ENCODE peak calls at places on chromosomes 13 and 19, in seven cellular contexts. One of them, this sample, is unnamed.

GRCh38 chr19:2567580-2567979 is 91.7 kb downstream of the GADD45B start:
- DNase-seq in CD4-positive, alpha-beta memory T cell: no peak
- DNase-seq in uterus: no peak
- DNase-seq in fibroblast of lung: no peak
- DNase-seq in body of pancreas: no peak
- DNase-seq in adipocyte: no peak
- DNase-seq in lung: no peak
- DNase-seq in this sample: no peak

GRCh38 chr13:99357149-99357596 is 50.0 kb upstream of the GPR183 start:
- DNase-seq in uterus: no peak
- DNase-seq in adipocyte: peak; percentile 53
- DNase-seq in body of pancreas: no peak
- DNase-seq in lung: no peak
- DNase-seq in fibroblast of lung: peak; percentile 89
- DNase-seq in CD4-positive, alpha-beta memory T cell: peak; percentile 71
- DNase-seq in this sample: peak; percentile 58

GRCh38 chr13:97018029-97018819 is 23.9 kb upstream of the OXGR1 start:
- DNase-seq in body of pancreas: peak; percentile 41
- DNase-seq in lung: peak; percentile 38
- DNase-seq in CD4-positive, alpha-beta memory T cell: peak; percentile 45
- DNase-seq in uterus: no peak
- DNase-seq in fibroblast of lung: peak; percentile 49
- DNase-seq in adipocyte: peak; percentile 85
- DNase-seq in this sample: no peak

GRCh38 chr19:1067341-1068103 is 555 bp downstream of the ARHGAP45 start:
- DNase-seq in adipocyte: no peak
- DNase-seq in lung: no peak
- DNase-seq in body of pancreas: no peak
- DNase-seq in uterus: no peak
- DNase-seq in CD4-positive, alpha-beta memory T cell: peak; percentile 87
- DNase-seq in fibroblast of lung: no peak
- DNase-seq in this sample: no peak

GRCh38 chr13:36858285-36858684 is 39.3 kb downstream of the RFXAP start:
- DNase-seq in uterus: no peak
- DNase-seq in adipocyte: peak; percentile 85
- DNase-seq in fibroblast of lung: peak; percentile 45
- DNase-seq in body of pancreas: no peak
- DNase-seq in lung: no peak
- DNase-seq in CD4-positive, alpha-beta memory T cell: no peak
- DNase-seq in this sample: no peak

GRCh38 chr13:92843549-92843948 is 383.1 kb upstream of the GPC6 start:
- DNase-seq in CD4-positive, alpha-beta memory T cell: no peak
- DNase-seq in fibroblast of lung: peak; percentile 87
- DNase-seq in adipocyte: peak; percentile 39
- DNase-seq in body of pancreas: no peak
- DNase-seq in lung: no peak
- DNase-seq in uterus: no peak
- DNase-seq in this sample: no peak

GRCh38 chr13:42539670-42540069 is 34.3 kb upstream of the TNFSF11 start:
- DNase-seq in adipocyte: no peak
- DNase-seq in uterus: no peak
- DNase-seq in lung: no peak
- DNase-seq in CD4-positive, alpha-beta memory T cell: no peak
- DNase-seq in fibroblast of lung: peak; percentile 35
- DNase-seq in body of pancreas: no peak
- DNase-seq in this sample: no peak

GRCh38 chr13:46896346-46897138 is at the start of gene HTR2A:
- DNase-seq in CD4-positive, alpha-beta memory T cell: no peak
- DNase-seq in lung: no peak
- DNase-seq in body of pancreas: no peak
- DNase-seq in uterus: peak; percentile 28
- DNase-seq in adipocyte: peak; percentile 53
- DNase-seq in fibroblast of lung: peak; percentile 26
- DNase-seq in this sample: peak; percentile 43

GRCh38 chr19:46442808-46443450 is 14.2 kb upstream of the PNMA8C start:
- DNase-seq in lung: peak; percentile 32
- DNase-seq in uterus: peak; percentile 59
- DNase-seq in body of pancreas: peak; percentile 66
- DNase-seq in fibroblast of lung: peak; percentile 77
- DNase-seq in adipocyte: peak; percentile 84
- DNase-seq in CD4-positive, alpha-beta memory T cell: no peak
- DNase-seq in this sample: peak; percentile 76

GRCh38 chr19:17095141-17095919 is 19.8 kb downstream of the MYO9B start:
- DNase-seq in lung: no peak
- DNase-seq in adipocyte: no peak
- DNase-seq in CD4-positive, alpha-beta memory T cell: no peak
- DNase-seq in uterus: peak; percentile 84
- DNase-seq in fibroblast of lung: peak; percentile 58
- DNase-seq in body of pancreas: no peak
- DNase-seq in this sample: no peak

GRCh38 chr13:41916173-41916954 is 44.5 kb downstream of the VWA8 start:
- DNase-seq in uterus: no peak
- DNase-seq in adipocyte: peak; percentile 91
- DNase-seq in lung: no peak
- DNase-seq in CD4-positive, alpha-beta memory T cell: peak; percentile 33
- DNase-seq in fibroblast of lung: peak; percentile 91
- DNase-seq in body of pancreas: no peak
- DNase-seq in this sample: no peak

GRCh38 chr13:34161829-34162544 is 344.0 kb downstream of the RFC3 start:
- DNase-seq in lung: no peak
- DNase-seq in uterus: no peak
- DNase-seq in adipocyte: peak; percentile 87
- DNase-seq in body of pancreas: no peak
- DNase-seq in CD4-positive, alpha-beta memory T cell: no peak
- DNase-seq in fibroblast of lung: peak; percentile 90
- DNase-seq in this sample: no peak

GRCh38 chr13:106468207-106468606 is 67.3 kb downstream of the EFNB2 start:
- DNase-seq in CD4-positive, alpha-beta memory T cell: no peak
- DNase-seq in uterus: no peak
- DNase-seq in adipocyte: no peak
- DNase-seq in body of pancreas: peak; percentile 26
- DNase-seq in lung: no peak
- DNase-seq in fibroblast of lung: no peak
- DNase-seq in this sample: peak; percentile 66

GRCh38 chr19:3061214-3062161 is 807 bp downstream of the TLE5 start:
- DNase-seq in uterus: peak; percentile 77
- DNase-seq in body of pancreas: no peak
- DNase-seq in lung: no peak
- DNase-seq in CD4-positive, alpha-beta memory T cell: peak; percentile 86
- DNase-seq in fibroblast of lung: peak; percentile 42
- DNase-seq in adipocyte: peak; percentile 68
- DNase-seq in this sample: peak; percentile 47

GRCh38 chr13:61833228-61833627 is 417.6 kb upstream of the PCDH20 start:
- DNase-seq in lung: no peak
- DNase-seq in body of pancreas: no peak
- DNase-seq in adipocyte: no peak
- DNase-seq in uterus: no peak
- DNase-seq in fibroblast of lung: peak; percentile 3
- DNase-seq in CD4-positive, alpha-beta memory T cell: no peak
- DNase-seq in this sample: no peak

GRCh38 chr13:40115456-40115855 is 460.0 kb downstream of the COG6 start:
- DNase-seq in uterus: no peak
- DNase-seq in fibroblast of lung: no peak
- DNase-seq in lung: no peak
- DNase-seq in body of pancreas: no peak
- DNase-seq in CD4-positive, alpha-beta memory T cell: no peak
- DNase-seq in adipocyte: no peak
- DNase-seq in this sample: no peak

GRCh38 chr13:112969692-112970338 is 801 bp downstream of the MCF2L start:
- DNase-seq in body of pancreas: no peak
- DNase-seq in adipocyte: no peak
- DNase-seq in uterus: no peak
- DNase-seq in fibroblast of lung: no peak
- DNase-seq in CD4-positive, alpha-beta memory T cell: no peak
- DNase-seq in lung: no peak
- DNase-seq in this sample: no peak

GRCh38 chr13:37621811-37622361 is 23.3 kb upstream of the POSTN start:
- DNase-seq in fibroblast of lung: peak; percentile 86
- DNase-seq in body of pancreas: peak; percentile 13
- DNase-seq in uterus: peak; percentile 15
- DNase-seq in lung: peak; percentile 31
- DNase-seq in adipocyte: peak; percentile 78
- DNase-seq in CD4-positive, alpha-beta memory T cell: no peak
- DNase-seq in this sample: peak; percentile 0

GRCh38 chr19:35938282-35939224 is 2.4 kb downstream of the LRFN3 start:
- DNase-seq in CD4-positive, alpha-beta memory T cell: no peak
- DNase-seq in body of pancreas: no peak
- DNase-seq in uterus: no peak
- DNase-seq in lung: no peak
- DNase-seq in fibroblast of lung: no peak
- DNase-seq in adipocyte: no peak
- DNase-seq in this sample: no peak

GRCh38 chr19:35936738-35937268 is 629 bp downstream of the LRFN3 start:
- DNase-seq in body of pancreas: no peak
- DNase-seq in fibroblast of lung: no peak
- DNase-seq in adipocyte: no peak
- DNase-seq in uterus: no peak
- DNase-seq in lung: no peak
- DNase-seq in CD4-positive, alpha-beta memory T cell: no peak
- DNase-seq in this sample: no peak

GRCh38 chr19:35935911-35936737 is at the start of gene LRFN3:
- DNase-seq in uterus: peak; percentile 78
- DNase-seq in CD4-positive, alpha-beta memory T cell: peak; percentile 30
- DNase-seq in lung: peak; percentile 57
- DNase-seq in adipocyte: peak; percentile 92
- DNase-seq in fibroblast of lung: peak; percentile 72
- DNase-seq in body of pancreas: peak; percentile 68
- DNase-seq in this sample: peak; percentile 77

GRCh38 chr19:35939307-35940077 is 3.3 kb downstream of the LRFN3 start:
- DNase-seq in uterus: no peak
- DNase-seq in adipocyte: no peak
- DNase-seq in fibroblast of lung: no peak
- DNase-seq in CD4-positive, alpha-beta memory T cell: no peak
- DNase-seq in lung: no peak
- DNase-seq in body of pancreas: no peak
- DNase-seq in this sample: no peak

DNA sequence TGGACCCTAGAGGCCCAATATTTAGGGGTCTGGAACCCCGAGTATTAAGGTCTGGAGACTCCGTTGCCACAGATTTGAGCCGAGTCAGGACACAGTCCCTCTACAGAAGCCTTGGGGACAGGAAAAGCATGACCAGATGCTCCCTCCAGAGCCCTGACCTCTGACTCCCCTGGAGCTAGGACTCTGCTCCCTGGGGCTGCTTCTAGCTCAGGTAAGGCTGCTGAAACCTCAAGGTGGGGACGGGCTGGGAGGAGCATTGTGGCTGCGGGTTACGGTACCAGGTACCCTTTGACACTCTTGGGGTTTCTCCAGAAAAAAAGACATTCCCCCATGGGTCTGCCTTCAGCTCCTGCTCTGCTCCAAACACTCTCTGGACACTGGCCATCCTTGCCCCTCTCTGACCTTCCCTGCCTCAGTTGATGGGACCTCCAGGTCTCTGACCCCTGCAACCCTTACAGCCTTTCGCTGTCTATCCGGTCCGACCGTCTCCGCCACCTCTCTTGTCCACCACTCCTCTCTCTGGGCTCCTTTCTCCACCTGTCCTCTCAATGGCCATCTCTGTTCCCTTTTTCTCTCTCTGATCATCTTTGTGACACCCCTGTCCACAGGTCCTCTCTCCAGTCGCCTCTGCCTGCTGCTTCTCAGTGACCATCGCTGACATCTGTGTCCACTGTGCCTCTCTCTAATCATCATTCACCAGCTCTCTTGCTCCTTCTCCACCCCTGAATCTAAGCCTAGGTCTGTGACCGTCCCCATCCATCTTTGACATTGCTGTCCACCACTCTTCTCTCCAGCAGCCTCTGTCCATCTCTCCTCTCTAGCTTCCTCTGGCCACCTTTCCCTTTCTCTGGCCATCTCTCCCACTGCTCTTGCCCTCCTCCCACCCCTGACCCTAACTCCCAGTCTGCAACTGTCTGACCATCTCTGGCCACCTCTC is 1.4 kb downstream of the LRFN3 start:
- DNase-seq in CD4-positive, alpha-beta memory T cell: no peak
- DNase-seq in adipocyte: peak; percentile 21
- DNase-seq in uterus: no peak
- DNase-seq in fibroblast of lung: no peak
- DNase-seq in body of pancreas: no peak
- DNase-seq in lung: no peak
- DNase-seq in this sample: no peak
- H3K4me3 ChIP-seq in CD4-positive, alpha-beta memory T cell: peak overlapping the region; percentile 50
- H3K4me3 ChIP-seq in adipocyte: peak overlapping the region; percentile 89
- H3K4me3 ChIP-seq in uterus: peak overlapping the region; percentile 31
- H3K4me3 ChIP-seq in fibroblast of lung: peak overlapping the region; percentile 79
- H3K4me3 ChIP-seq in body of pancreas: no peak overlapping the region
- H3K4me3 ChIP-seq in lung: peak overlapping the region; percentile 53
- H3K4me3 ChIP-seq in this sample: peak overlapping the region; percentile 59

GRCh38 chr19:23509686-23510450 is 114.6 kb upstream of the ZNF91 start:
- DNase-seq in lung: no peak
- DNase-seq in adipocyte: no peak
- DNase-seq in uterus: no peak
- DNase-seq in CD4-positive, alpha-beta memory T cell: no peak
- DNase-seq in body of pancreas: no peak
- DNase-seq in fibroblast of lung: no peak
- DNase-seq in this sample: no peak
- H3K9me3 ChIP-seq in lung: no peaks in the 10 kb centered on the region
- H3K9me3 ChIP-seq in adipocyte: peaks cover 10% of the 10 kb centered on the region
- H3K9me3 ChIP-seq in uterus: no peaks in the 10 kb centered on the region
- H3K9me3 ChIP-seq in CD4-positive, alpha-beta memory T cell: no peaks in the 10 kb centered on the region
- H3K9me3 ChIP-seq in body of pancreas: no peaks in the 10 kb centered on the region
- H3K9me3 ChIP-seq in fibroblast of lung: no peaks in the 10 kb centered on the region
- H3K9me3 ChIP-seq in this sample: no peaks in the 10 kb centered on the region

GRCh38 chr19:6216996-6217751 is 62.6 kb downstream of the MLLT1 start:
- DNase-seq in fibroblast of lung: peak; percentile 63
- DNase-seq in body of pancreas: no peak
- DNase-seq in lung: peak; percentile 78
- DNase-seq in CD4-positive, alpha-beta memory T cell: no peak
- DNase-seq in adipocyte: no peak
- DNase-seq in uterus: peak; percentile 73
- DNase-seq in this sample: no peak
- H3K4me3 ChIP-seq in fibroblast of lung: no peak overlapping the region
- H3K4me3 ChIP-seq in body of pancreas: no peak overlapping the region
- H3K4me3 ChIP-seq in lung: no peak overlapping the region
- H3K4me3 ChIP-seq in CD4-positive, alpha-beta memory T cell: no peak overlapping the region
- H3K4me3 ChIP-seq in adipocyte: no peak overlapping the region
- H3K4me3 ChIP-seq in uterus: no peak overlapping the region
- H3K4me3 ChIP-seq in this sample: no peak overlapping the region

GRCh38 chr13:114128624-114129522 is 3.5 kb downstream of the RASA3 start:
- DNase-seq in CD4-positive, alpha-beta memory T cell: peak; percentile 85
- DNase-seq in lung: peak; percentile 74
- DNase-seq in uterus: peak; percentile 65
- DNase-seq in adipocyte: peak; percentile 89
- DNase-seq in fibroblast of lung: peak; percentile 97
- DNase-seq in body of pancreas: no peak
- DNase-seq in this sample: no peak

GRCh38 chr13:114126789-114127472 is 5.5 kb downstream of the RASA3 start:
- DNase-seq in adipocyte: no peak
- DNase-seq in lung: no peak
- DNase-seq in body of pancreas: no peak
- DNase-seq in fibroblast of lung: no peak
- DNase-seq in uterus: no peak
- DNase-seq in CD4-positive, alpha-beta memory T cell: no peak
- DNase-seq in this sample: no peak

GRCh38 chr13:114129649-114130062 is 2.8 kb downstream of the RASA3 start:
- DNase-seq in fibroblast of lung: no peak
- DNase-seq in lung: no peak
- DNase-seq in adipocyte: no peak
- DNase-seq in CD4-positive, alpha-beta memory T cell: no peak
- DNase-seq in uterus: no peak
- DNase-seq in body of pancreas: no peak
- DNase-seq in this sample: no peak

GRCh38 chr13:114127473-114128347 is 4.7 kb downstream of the RASA3 start:
- DNase-seq in fibroblast of lung: no peak
- DNase-seq in body of pancreas: no peak
- DNase-seq in lung: no peak
- DNase-seq in CD4-positive, alpha-beta memory T cell: no peak
- DNase-seq in uterus: no peak
- DNase-seq in adipocyte: no peak
- DNase-seq in this sample: no peak

GRCh38 chr13:114128348-114128623 is 4.1 kb downstream of the RASA3 start:
- DNase-seq in uterus: no peak
- DNase-seq in body of pancreas: no peak
- DNase-seq in CD4-positive, alpha-beta memory T cell: no peak
- DNase-seq in adipocyte: no peak
- DNase-seq in lung: no peak
- DNase-seq in fibroblast of lung: no peak
- DNase-seq in this sample: no peak
- H3K9me3 ChIP-seq in uterus: no peaks in the 10 kb centered on the region
- H3K9me3 ChIP-seq in body of pancreas: no peaks in the 10 kb centered on the region
- H3K9me3 ChIP-seq in CD4-positive, alpha-beta memory T cell: no peaks in the 10 kb centered on the region
- H3K9me3 ChIP-seq in adipocyte: no peaks in the 10 kb centered on the region
- H3K9me3 ChIP-seq in lung: no peaks in the 10 kb centered on the region
- H3K9me3 ChIP-seq in fibroblast of lung: no peaks in the 10 kb centered on the region
- H3K9me3 ChIP-seq in this sample: no peaks in the 10 kb centered on the region

This sample was measured in MG63.